ENCODE peak calls at places on chromosomes 3 and 15, in five cellular contexts. Z is K562, L is H1, U is SK-N-SH, M is HepG2. A is an unnamed sample.

GRCh38 chr3:71076361-71076997 is 507.0 kb downstream of the FOXP1 start:
- DNase-seq in Z (no peak), L (no peak), U (no peak), M (peak), A (no peak)

GRCh38 chr3:150391200-150391599 is 16.9 kb upstream of the TSC22D2 start:
- DNase-seq in Z (peak), L (no peak), U (no peak), M (no peak), A (no peak)

GRCh38 chr3:59843816-59844215 is 794.0 kb upstream of the CFAP20DC start:
- DNase-seq in Z (no peak), L (no peak), U (no peak), M (no peak), A (no peak)

GRCh38 chr15:100515758-100516157 is 13.0 kb downstream of the CERS3 start:
- DNase-seq in Z (no peak), L (no peak), U (no peak), M (no peak), A (no peak)

GRCh38 chr3:151895478-151895877 is 22.0 kb downstream of the SUCNR1 start:
- DNase-seq in Z (no peak), L (no peak), U (no peak), M (no peak), A (no peak)

GRCh38 chr3:170476291-170476690 is 57.6 kb downstream of the CLDN11 start:
- DNase-seq in Z (no peak), L (peak), U (no peak), M (no peak), A (no peak)

GRCh38 chr15:52252781-52253180 is 42.8 kb downstream of the MYO5C start:
- DNase-seq in Z (no peak), L (no peak), U (no peak), M (peak), A (no peak)

GRCh38 chr15:89898628-89899302 is 5.0 kb upstream of the AP3S2 start:
- DNase-seq in Z (peak), L (peak), U (peak), M (peak), A (no peak)

GRCh38 chr3:27110020-27110419 is 259.2 kb downstream of the NEK10 start:
- DNase-seq in Z (no peak), L (no peak), U (no peak), M (no peak), A (no peak)

GRCh38 chr3:64187065-64187959 is 38.0 kb downstream of the PRICKLE2 start:
- DNase-seq in Z (no peak), L (no peak), U (no peak), M (peak), A (no peak)

GRCh38 chr3:67610458-67610857 is 44.0 kb downstream of the SUCLG2 start:
- DNase-seq in Z (no peak), L (no peak), U (no peak), M (peak), A (no peak)

GRCh38 chr3:7447197-7447769 is 586.4 kb downstream of the GRM7 start:
- DNase-seq in Z (no peak), L (no peak), U (no peak), M (no peak), A (peak)

GRCh38 chr3:38327335-38328009 is 19.1 kb upstream of the XYLB start:
- DNase-seq in Z (peak), L (no peak), U (no peak), M (no peak), A (no peak)

GRCh38 chr3:46797486-46797885 is 65.8 kb downstream of the MYL3 start:
- DNase-seq in Z (no peak), L (no peak), U (no peak), M (no peak), A (no peak)

GRCh38 chr3:22122567-22122966 is 371.6 kb upstream of the ZNF385D start:
- DNase-seq in Z (no peak), L (no peak), U (no peak), M (no peak), A (no peak)

GRCh38 chr15:31145271-31145911 is 43.9 kb upstream of the TRPM1 start:
- DNase-seq in Z (no peak), L (no peak), U (no peak), M (peak), A (no peak)

GRCh38 chr3:194284351-194284750 is 66.8 kb downstream of the CPN2 start:
- DNase-seq in Z (no peak), L (no peak), U (no peak), M (no peak), A (no peak)

GRCh38 chr15:28944696-28945300 is 59.0 kb downstream of the APBA2 start:
- DNase-seq in Z (no peak), L (no peak), U (no peak), M (no peak), A (no peak)

GRCh38 chr15:73019733-73020132 is 32.5 kb upstream of the NEO1 start:
- DNase-seq in Z (no peak), L (peak), U (no peak), M (no peak), A (no peak)

GRCh38 chr15:73024161-73024560 is 28.1 kb upstream of the NEO1 start:
- DNase-seq in Z (no peak), L (no peak), U (no peak), M (no peak), A (no peak)

GRCh38 chr15:73017987-73018386 is 34.3 kb upstream of the NEO1 start:
- DNase-seq in Z (no peak), L (no peak), U (no peak), M (no peak), A (no peak)

GRCh38 chr15:73022156-73022555 is 30.1 kb upstream of the NEO1 start:
- DNase-seq in Z (no peak), L (no peak), U (no peak), M (no peak), A (no peak)

DNA sequence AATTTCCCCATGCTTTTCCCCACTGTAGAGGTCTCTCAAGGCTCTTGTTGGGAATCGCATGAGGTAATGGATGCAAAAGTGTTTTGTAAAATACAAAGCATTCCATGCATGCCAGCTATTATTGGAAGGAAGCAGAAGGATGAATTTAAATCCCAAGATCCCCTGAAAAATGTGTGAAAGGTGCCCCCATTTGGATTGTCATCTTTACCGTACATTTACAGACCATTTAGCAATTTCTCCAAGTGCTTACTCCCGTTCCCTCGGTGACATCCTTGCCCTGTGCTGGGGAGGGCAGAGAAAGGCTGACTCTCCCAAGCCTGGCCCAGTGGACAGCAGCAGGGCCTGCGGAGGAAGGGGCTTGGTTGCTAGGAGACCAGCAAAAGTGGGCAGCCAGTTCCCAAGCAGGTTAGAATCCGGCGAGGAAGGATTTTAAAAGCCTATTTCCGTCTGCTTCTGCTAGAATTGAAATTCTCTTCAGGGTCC is 31.1 kb upstream of the NEO1 start:
- DNase-seq in Z (no peak), L (peak), U (no peak), M (no peak), A (no peak)
- TF ChIP-seq TAF1 in Z (no peak), L (no peak), U (no peak), M (no peak), A (no peak)

GRCh38 chr15:59300618-59301139 is 72.0 kb downstream of the MYO1E start:
- DNase-seq in Z (no peak), L (no peak), U (no peak), M (no peak), A (no peak)
- TF ChIP-seq GABPA in Z (no peak), L (no peak), U (no peak), M (no peak), A (no peak)

DNA sequence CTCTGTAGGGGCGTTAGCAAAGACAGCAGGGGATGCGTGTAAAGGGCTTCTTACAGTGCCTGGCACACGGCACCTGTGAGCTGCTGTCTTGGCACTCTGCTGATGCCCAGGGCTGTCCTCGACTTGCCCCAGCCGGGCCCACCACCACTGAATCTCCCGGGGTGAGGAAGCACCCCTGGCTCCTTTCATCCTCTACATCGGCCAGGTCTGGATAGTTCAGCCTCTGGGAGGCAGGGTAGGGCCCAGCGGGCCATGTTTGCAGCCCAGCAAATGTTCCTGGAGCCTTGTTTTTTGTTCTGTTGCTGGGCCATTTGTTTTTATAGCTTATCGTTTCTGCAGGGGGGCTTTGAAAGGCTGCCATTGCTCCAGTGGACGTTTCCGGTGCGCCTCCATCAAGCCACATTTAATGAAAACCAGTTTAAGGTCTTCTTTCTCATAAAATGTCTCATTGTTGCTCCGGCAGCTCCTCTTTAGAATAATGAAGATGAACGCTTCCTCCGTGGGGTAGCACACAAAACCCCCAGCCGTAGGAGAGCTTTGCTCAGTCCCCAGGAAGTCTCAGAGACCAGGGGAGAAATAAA is 60.1 kb upstream of the WNT5A start:
- DNase-seq in Z (no peak), L (no peak), U (no peak), M (no peak), A (no peak)
- H2AFZ ChIP-seq in Z (no peak), L (no peak), U (no peak), M (no peak), A (no peak)

GRCh38 chr3:53891500-53892334 is at the start of gene SELENOK:
- DNase-seq in Z (peak), L (peak), U (peak), M (peak), A (peak)

GRCh38 chr3:53887446-53887845 is 4.2 kb downstream of the SELENOK start:
- DNase-seq in Z (no peak), L (no peak), U (no peak), M (no peak), A (no peak)

GRCh38 chr3:53885239-53885638 is 3.3 kb upstream of the ACTR8 start:
- DNase-seq in Z (no peak), L (no peak), U (no peak), M (no peak), A (peak)

GRCh38 chr3:53888229-53888628 is 3.4 kb downstream of the SELENOK start:
- DNase-seq in Z (no peak), L (no peak), U (no peak), M (no peak), A (no peak)

DNA sequence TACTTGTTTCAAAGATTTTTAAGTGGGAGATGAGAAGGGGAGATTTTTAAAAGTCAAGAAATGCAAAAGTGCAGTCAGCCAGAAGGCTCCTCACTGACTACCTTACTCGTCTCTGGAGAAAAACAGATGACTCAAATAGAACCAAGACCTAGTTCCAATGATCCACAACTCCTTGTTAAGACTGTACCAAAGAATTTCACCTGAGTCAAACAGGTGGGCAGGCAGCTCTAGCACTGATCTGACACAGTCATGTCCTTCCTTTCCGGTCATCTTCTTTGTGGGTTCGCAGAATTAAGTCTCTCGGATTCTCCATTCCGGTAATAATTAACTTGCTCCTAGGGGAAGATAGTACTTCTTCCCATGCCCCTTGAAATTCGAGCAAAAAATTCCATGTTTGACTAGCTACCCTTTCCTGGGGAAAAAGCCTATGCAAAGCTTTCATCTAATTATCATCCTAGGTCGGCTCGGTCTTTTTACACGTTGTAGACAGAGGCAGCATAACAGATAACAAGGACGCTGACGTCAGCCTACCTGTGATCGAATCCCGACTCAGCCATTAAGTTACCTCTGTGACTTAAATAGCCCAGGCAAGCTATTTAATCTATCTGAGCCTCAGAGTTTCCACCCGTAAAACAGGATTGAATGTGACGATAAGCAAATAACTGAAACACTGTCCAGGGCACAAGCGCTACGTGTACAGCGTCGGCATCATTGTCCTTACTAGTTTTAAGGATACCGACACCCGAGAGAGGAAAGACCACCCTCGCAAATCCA is 746 bp downstream of the SELENOK start:
- DNase-seq in Z (peak), L (peak), U (peak), M (peak), A (no peak)
- TF ChIP-seq TAF1 in Z (no peak), L (no peak), U (no peak), M (no peak), A (no peak)

A was measured in GM12878.